ENCODE peak calls at places on chromosomes 7 and 10, in five cellular contexts. Q is GM20000, V is heart right ventricle, A is dorsolateral prefrontal cortex, I is fibroblast of lung. H is an unnamed sample.

GRCh38 chr7:156490021-156490800 is 150.4 kb upstream of the RNF32 start:
- DNase-seq in Q (no peak), I (no peak), V (no peak), A (no peak), H (no peak)

GRCh38 chr7:130912910-130913720 is 179.1 kb upstream of the KLF14 start:
- DNase-seq in A (no peak), V (peak), I (peak), Q (peak), H (peak)

GRCh38 chr7:156478486-156478885 is 162.1 kb upstream of the RNF32 start:
- DNase-seq in I (no peak), Q (no peak), A (no peak), V (no peak), H (no peak)

GRCh38 chr10:84026821-84027257 is 112.5 kb upstream of the GHITM start:
- DNase-seq in A (no peak), V (no peak), I (no peak), Q (peak), H (peak)

GRCh38 chr7:157896774-157897555 is 560.2 kb downstream of the DNAJB6 start:
- DNase-seq in Q (no peak), V (no peak), I (no peak), A (no peak), H (no peak)

GRCh38 chr7:142863891-142864685 is 9.2 kb downstream of the EPHB6 start:
- DNase-seq in I (no peak), Q (no peak), V (no peak), A (no peak), H (no peak)

GRCh38 chr10:132469197-132469942 is 68.2 kb upstream of the INPP5A start:
- DNase-seq in Q (no peak), I (no peak), V (no peak), A (no peak), H (no peak)

GRCh38 chr10:23096814-23097549 is 1.6 kb downstream of the MSRB2 start:
- DNase-seq in I (peak), A (no peak), V (no peak), Q (no peak), H (peak)

GRCh38 chr7:155291045-155291530 is 6.6 kb upstream of the INSIG1 start:
- DNase-seq in Q (no peak), V (no peak), A (no peak), I (peak), H (peak)

GRCh38 chr7:159094919-159095915 is 49.5 kb downstream of the VIPR2 start:
- DNase-seq in I (no peak), V (no peak), Q (no peak), A (no peak), H (no peak)

GRCh38 chr7:78039791-78040776 is 241.5 kb downstream of the PHTF2 start:
- DNase-seq in Q (peak), A (no peak), I (peak), V (peak), H (no peak)

GRCh38 chr10:93445097-93445960 is 36.8 kb downstream of the MYOF start:
- DNase-seq in Q (no peak), A (peak), I (peak), V (peak), H (peak)

GRCh38 chr10:113449151-113449695 is 103.6 kb upstream of the HABP2 start:
- DNase-seq in V (no peak), I (no peak), Q (no peak), A (no peak), H (no peak)

GRCh38 chr7:43876976-43877745 is 7.8 kb upstream of the MRPS24 start:
- DNase-seq in Q (no peak), I (no peak), V (no peak), A (no peak), H (no peak)

GRCh38 chr7:112212516-112213036 is 6.1 kb downstream of the ZNF277 start:
- DNase-seq in Q (no peak), I (no peak), V (no peak), A (no peak), H (no peak)

GRCh38 chr7:2980406-2981102 is 63.1 kb downstream of the CARD11 start:
- DNase-seq in Q (no peak), A (no peak), V (no peak), I (no peak), H (no peak)

GRCh38 chr10:124643281-124644009 is 100.7 kb downstream of the FAM53B start:
- DNase-seq in I (no peak), Q (no peak), A (no peak), V (peak), H (no peak)

GRCh38 chr7:39617010-39617409 is 6.4 kb upstream of the RALA start:
- DNase-seq in A (no peak), Q (no peak), I (no peak), V (no peak), H (no peak)

GRCh38 chr10:75165684-75166622 is 44.6 kb upstream of the VDAC2 start:
- DNase-seq in A (no peak), I (no peak), Q (peak), V (no peak), H (no peak)

GRCh38 chr10:23585666-23586065 is 146.8 kb downstream of the OTUD1 start:
- DNase-seq in I (no peak), A (no peak), V (no peak), Q (no peak), H (no peak)

GRCh38 chr7:82816272-82816671 is 346.4 kb downstream of the PCLO start:
- DNase-seq in A (no peak), Q (no peak), I (no peak), V (no peak), H (no peak)

GRCh38 chr10:80159166-80159888 is 26.8 kb downstream of the PLAC9 start:
- DNase-seq in A (no peak), I (no peak), V (no peak), Q (no peak), H (no peak)

GRCh38 chr10:80163741-80164341 is 31.3 kb downstream of the PLAC9 start:
- DNase-seq in Q (no peak), A (no peak), I (peak), V (no peak), H (peak)

GRCh38 chr10:80160361-80161128 is 28.0 kb downstream of the PLAC9 start:
- DNase-seq in A (no peak), Q (no peak), V (no peak), I (no peak), H (no peak)

GRCh38 chr10:80158598-80159127 is 26.1 kb downstream of the PLAC9 start:
- DNase-seq in Q (no peak), A (peak), V (peak), I (peak), H (peak)

GRCh38 chr10:80161321-80162084 is 29.0 kb downstream of the PLAC9 start:
- DNase-seq in A (no peak), I (no peak), Q (no peak), V (no peak), H (no peak)
- TF ChIP-seq CTCF in A (no peak), I (peak), Q (no peak), V (peak), H (no peak)

GRCh38 chr7:6107924-6108323 is 76.7 kb downstream of the ANKRD61 start:
- DNase-seq in A (no peak), I (no peak), Q (no peak), V (no peak), H (no peak)

GRCh38 chr7:6111041-6111440 is 79.9 kb downstream of the ANKRD61 start:
- DNase-seq in I (no peak), A (no peak), V (no peak), Q (no peak), H (no peak)

DNA sequence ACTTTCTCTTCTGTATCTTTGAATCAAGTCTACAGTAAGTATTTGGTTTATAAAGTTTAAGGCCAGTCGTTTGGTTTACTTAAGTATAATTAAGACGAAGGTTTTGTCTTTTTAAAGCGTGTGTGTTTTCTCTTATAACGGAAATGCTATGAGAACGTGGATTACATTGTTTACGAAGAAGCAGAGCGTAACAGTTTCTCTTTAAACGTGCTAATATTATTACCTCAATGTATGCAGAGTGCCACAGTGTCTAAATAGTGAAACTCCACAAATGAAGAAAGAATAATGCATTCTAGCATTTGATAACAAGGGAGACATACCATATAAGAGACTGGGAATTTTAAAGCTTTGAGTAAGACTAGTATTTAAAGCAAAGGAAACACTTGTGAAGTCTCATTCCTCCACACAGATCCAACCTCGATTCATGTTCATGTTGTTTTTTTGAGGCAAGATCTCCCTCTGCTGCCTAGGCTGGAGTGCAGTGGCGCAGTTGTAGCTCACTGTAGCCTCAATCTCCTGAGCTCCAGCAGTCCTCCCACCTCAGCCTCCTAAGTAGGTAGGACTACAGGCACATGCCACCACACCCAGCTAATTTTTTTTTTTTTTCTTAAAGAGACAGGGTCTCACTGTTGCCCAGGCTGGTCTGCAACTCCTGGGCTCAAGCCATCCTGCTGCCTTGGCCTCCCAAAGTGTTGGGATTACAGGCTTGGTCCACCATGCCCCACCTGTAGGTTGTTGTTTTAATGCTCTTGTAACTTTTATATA is 75.1 kb downstream of the ANKRD61 start:
- DNase-seq in V (no peak), I (peak), A (peak), Q (no peak), H (peak)
- TF ChIP-seq CTCF in V (peak), I (peak), A (no peak), Q (no peak), H (no peak)

GRCh38 chr7:20653636-20654035 is 38.2 kb downstream of the ABCB5 start:
- DNase-seq in Q (no peak), I (no peak), V (no peak), A (no peak), H (peak)

GRCh38 chr7:20647051-20647450 is 31.6 kb downstream of the ABCB5 start:
- DNase-seq in A (no peak), I (peak), Q (no peak), V (no peak), H (no peak)

GRCh38 chr7:20650782-20651181 is 35.3 kb downstream of the ABCB5 start:
- DNase-seq in V (no peak), Q (no peak), A (no peak), I (no peak), H (no peak)

GRCh38 chr7:20651960-20652544 is 36.6 kb downstream of the ABCB5 start:
- DNase-seq in I (peak), A (no peak), V (no peak), Q (no peak), H (peak)

GRCh38 chr7:20647908-20648776 is 32.7 kb downstream of the ABCB5 start:
- DNase-seq in Q (no peak), V (no peak), A (no peak), I (peak), H (peak)
- TF ChIP-seq CTCF in Q (no peak), V (peak), A (no peak), I (peak), H (peak)

DNA sequence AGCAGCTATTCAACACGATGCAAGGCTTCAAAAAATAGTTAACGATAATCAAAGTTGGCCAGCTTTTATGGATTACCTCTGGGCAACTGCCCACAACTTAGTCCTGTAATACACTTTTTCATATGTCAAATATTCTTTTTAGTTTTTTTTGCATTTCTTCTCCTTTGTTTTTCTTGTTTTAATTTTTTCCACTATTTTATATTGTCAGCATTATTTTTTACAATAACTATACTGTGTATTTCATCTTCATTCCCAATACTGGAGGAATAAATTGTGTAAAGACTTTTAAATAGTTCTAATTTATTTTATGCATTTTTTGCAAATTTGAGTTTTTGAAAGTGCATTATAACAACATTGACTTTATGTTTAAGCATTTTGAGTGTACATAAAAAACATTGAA is 18.5 kb upstream of the CTAGE4 start:
- DNase-seq in V (no peak), Q (no peak), A (no peak), I (no peak), H (no peak)
- TF ChIP-seq CTCF in V (no peak), Q (no peak), A (no peak), I (no peak), H (no peak)

DNA sequence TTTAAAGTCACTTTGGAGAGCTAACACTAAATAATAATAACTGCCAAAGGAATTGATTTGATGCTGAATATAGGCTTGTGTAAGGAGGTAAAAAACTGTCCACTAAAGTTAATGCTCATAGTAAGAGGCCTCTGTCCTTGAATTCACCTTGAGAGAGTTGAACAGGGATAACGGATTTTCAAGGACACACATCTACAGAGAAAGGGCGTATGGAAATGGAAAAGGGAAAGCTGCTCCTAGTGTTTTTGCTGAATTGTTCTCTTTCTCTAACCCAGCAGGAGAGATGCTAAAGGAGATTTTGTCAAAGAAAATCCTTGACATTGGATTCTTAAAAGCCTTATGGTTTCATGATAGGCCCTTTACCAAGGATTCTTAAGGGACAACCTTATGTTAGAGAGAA is 290.7 kb upstream of the C7orf33 start:
- DNase-seq in A (no peak), I (no peak), Q (no peak), V (no peak), H (no peak)
- TF ChIP-seq CTCF in A (no peak), I (no peak), Q (no peak), V (no peak), H (no peak)

GRCh38 chr10:4844864-4845263 is 18.9 kb downstream of the AKR1E2 start:
- DNase-seq in Q (no peak), A (no peak), I (no peak), V (no peak), H (no peak)
- TF ChIP-seq CTCF in Q (no peak), A (no peak), I (no peak), V (no peak), H (no peak)

GRCh38 chr7:81457858-81458522 is 311.9 kb downstream of the HGF start:
- DNase-seq in V (no peak), Q (no peak), A (no peak), I (peak), H (peak)
- TF ChIP-seq CTCF in V (peak), Q (no peak), A (peak), I (no peak), H (peak)